ENCODE peak calls at places on chromosomes 5 and 9, in ten cellular contexts. E, X, J, Q, R, O, U, A, Y and Z are unnamed samples.

GRCh38 chr5:14491505-14491904 is 90.1 kb upstream of the OTULINL start:
- DNase-seq in A (no peak), Y (no peak), E (peak; percentile 81), O (peak; percentile 64), J (no peak), X (no peak), U (peak; percentile 31), R (no peak), Q (peak; percentile 75), Z (no peak)

GRCh38 chr9:129072171-129072570 is 8.7 kb upstream of the DOLPP1 start:
- DNase-seq in J (no peak), R (no peak), Y (no peak), O (no peak), E (no peak), Q (no peak), X (no peak), A (no peak), U (no peak), Z (no peak)

GRCh38 chr5:168683247-168683926 is 104.2 kb upstream of the PANK3 start:
- DNase-seq in Q (no peak), Y (no peak), A (no peak), J (no peak), O (no peak), X (no peak), U (no peak), E (no peak), R (no peak), Z (no peak)

GRCh38 chr5:67156976-67157583 is 39.5 kb downstream of the CD180 start:
- DNase-seq in A (no peak), J (peak; percentile 46), U (peak; percentile 63), X (peak; percentile 42), Q (peak; percentile 32), R (no peak), Y (no peak), O (no peak), E (peak; percentile 41), Z (peak; percentile 38)

GRCh38 chr5:158995694-158996173 is 104.0 kb downstream of the EBF1 start:
- DNase-seq in E (no peak), Y (no peak), A (no peak), Q (no peak), O (no peak), J (no peak), R (peak; percentile 66), U (no peak), X (no peak), Z (no peak)

GRCh38 chr5:3024976-3025375 is 273.5 kb upstream of the IRX2 start:
- DNase-seq in Q (no peak), O (no peak), A (peak; percentile 35), E (no peak), U (no peak), J (no peak), X (no peak), R (no peak), Y (no peak), Z (no peak)

GRCh38 chr5:59188415-59189225 is 605.7 kb downstream of the RAB3C start:
- DNase-seq in U (peak; percentile 28), O (peak; percentile 81), R (peak; percentile 75), Q (peak; percentile 70), J (peak; percentile 43), A (peak; percentile 61), X (peak; percentile 77), E (peak; percentile 81), Y (peak; percentile 45), Z (peak; percentile 77)

GRCh38 chr9:91364702-91365101 is 3.0 kb upstream of the AUH start:
- DNase-seq in O (no peak), Y (no peak), J (no peak), Q (no peak), U (no peak), X (no peak), R (no peak), E (no peak), A (no peak), Z (no peak)

GRCh38 chr5:41707853-41708603 is 162.2 kb downstream of the OXCT1 start:
- DNase-seq in A (no peak), E (peak; percentile 78), Q (peak; percentile 76), J (no peak), O (no peak), U (peak; percentile 80), R (no peak), Y (peak; percentile 9), X (no peak), Z (no peak)

GRCh38 chr5:173888473-173889135 is 455 bp downstream of the CPEB4 start:
- DNase-seq in X (no peak), Q (peak; percentile 24), U (peak; percentile 40), R (peak; percentile 25), O (peak; percentile 69), Y (no peak), A (no peak), J (peak; percentile 16), E (peak; percentile 26), Z (peak; percentile 44)

GRCh38 chr5:42951169-42951846 is 88.8 kb downstream of the ANXA2R start:
- DNase-seq in Y (no peak), A (no peak), U (no peak), J (peak; percentile 70), X (peak; percentile 32), R (no peak), Q (peak; percentile 43), O (peak; percentile 67), E (peak; percentile 66), Z (peak; percentile 32)

GRCh38 chr5:60703944-60704343 is 4.0 kb upstream of the DEPDC1B start:
- DNase-seq in U (peak; percentile 80), Y (no peak), R (no peak), X (no peak), Q (no peak), O (no peak), J (no peak), E (no peak), A (no peak), Z (no peak)

GRCh38 chr9:69145148-69145547 is 28.9 kb upstream of the TJP2 start:
- DNase-seq in Q (no peak), R (no peak), A (no peak), J (no peak), U (no peak), Y (no peak), O (no peak), X (no peak), E (no peak), Z (no peak)

GRCh38 chr5:67026278-67026677 is 170.3 kb downstream of the CD180 start:
- DNase-seq in A (no peak), O (no peak), X (no peak), E (no peak), Q (no peak), R (no peak), J (no peak), Y (no peak), U (no peak), Z (no peak)

GRCh38 chr5:20556364-20556763 is 568.4 kb upstream of the CDH18 start:
- DNase-seq in X (no peak), A (no peak), U (peak; percentile 45), Q (no peak), J (no peak), E (peak; percentile 51), Y (no peak), R (no peak), O (no peak), Z (no peak)

GRCh38 chr9:19946446-19947109 is 157.7 kb upstream of the SLC24A2 start:
- DNase-seq in J (no peak), Q (peak; percentile 21), X (no peak), U (peak; percentile 39), O (no peak), Y (no peak), E (peak; percentile 58), A (no peak), R (no peak), Z (no peak)

GRCh38 chr5:157366741-157367684 is 93.0 kb upstream of the NIPAL4 start:
- DNase-seq in J (no peak), X (no peak), A (peak; percentile 85), Y (no peak), U (peak; percentile 86), O (no peak), Q (peak; percentile 84), R (peak; percentile 47), E (peak; percentile 82), Z (no peak)

GRCh38 chr5:79560774-79561524 is 47.0 kb upstream of the HOMER1 start:
- DNase-seq in E (peak; percentile 35), R (no peak), O (no peak), Q (peak; percentile 67), J (no peak), X (no peak), A (no peak), U (no peak), Y (no peak), Z (no peak)

GRCh38 chr5:146731909-146732659 is 146.5 kb downstream of the PPP2R2B start:
- DNase-seq in O (no peak), X (no peak), J (no peak), U (peak; percentile 95), Y (no peak), R (no peak), A (no peak), E (peak; percentile 83), Q (peak; percentile 87), Z (no peak)

GRCh38 chr9:97502222-97502983 is 937 bp downstream of the TMOD1 start:
- DNase-seq in J (no peak), Y (peak; percentile 24), R (peak; percentile 51), X (no peak), E (no peak), U (no peak), Q (no peak), A (no peak), O (peak; percentile 81), Z (peak; percentile 31)

GRCh38 chr9:138099803-138100598 is 222.4 kb downstream of the CACNA1B start:
- DNase-seq in X (peak; percentile 14), E (no peak), R (no peak), O (no peak), Y (no peak), J (no peak), A (no peak), U (no peak), Q (no peak), Z (no peak)

GRCh38 chr9:122816163-122816867 is 12.1 kb downstream of the PDCL start:
- DNase-seq in U (no peak), A (no peak), E (no peak), Q (no peak), O (peak; percentile 59), Y (no peak), J (peak; percentile 17), R (peak; percentile 49), X (no peak), Z (peak; percentile 21)
- H3K27ac ChIP-seq in U (no peak overlapping the region), A (no peak overlapping the region), E (no peak overlapping the region), Q (no peak overlapping the region), O (peak overlapping the region; percentile 33), Y (no peak overlapping the region), J (peak overlapping the region; percentile 65), R (peak overlapping the region; percentile 4), X (peak overlapping the region; percentile 14), Z (no peak overlapping the region)

GRCh38 chr9:78430387-78430786 is 133.5 kb downstream of the PSAT1 start:
- DNase-seq in J (no peak), A (no peak), Q (no peak), Y (no peak), R (no peak), X (no peak), U (no peak), E (no peak), O (no peak), Z (no peak)
- H3K9me3 ChIP-seq in J (no peaks in the 10 kb centered on the region), A (no peaks in the 10 kb centered on the region), Q (no peaks in the 10 kb centered on the region), Y (no peaks in the 10 kb centered on the region), R (no peaks in the 10 kb centered on the region), X (peaks cover 13% of the 10 kb centered on the region), U (no peaks in the 10 kb centered on the region), E (no peaks in the 10 kb centered on the region), O (peaks cover 6% of the 10 kb centered on the region), Z (no peaks in the 10 kb centered on the region)

GRCh38 chr5:114185274-114185673 is 176.6 kb upstream of the KCNN2 start:
- DNase-seq in E (peak; percentile 43), O (peak; percentile 36), X (no peak), R (no peak), A (no peak), J (no peak), U (peak; percentile 40), Q (no peak), Y (no peak), Z (no peak)
- H3K4me3 ChIP-seq in E (no peak overlapping the region), O (no peak overlapping the region), X (no peak overlapping the region), R (no peak overlapping the region), A (no peak overlapping the region), J (no peak overlapping the region), U (peak overlapping the region; percentile 23), Q (no peak overlapping the region), Y (no peak overlapping the region), Z (no peak overlapping the region)

GRCh38 chr9:109411069-109411761 is 86.9 kb downstream of the PTPN3 start:
- DNase-seq in R (no peak), X (no peak), J (no peak), Q (no peak), A (no peak), U (no peak), Y (no peak), O (no peak), E (no peak), Z (no peak)
- H3K27ac ChIP-seq in R (no peak overlapping the region), X (no peak overlapping the region), J (no peak overlapping the region), Q (no peak overlapping the region), A (peak overlapping the region; percentile 28), U (no peak overlapping the region), Y (no peak overlapping the region), O (peak overlapping the region; percentile 46), E (no peak overlapping the region), Z (no peak overlapping the region)